ENCODE peak calls at places on chromosomes 6 and 20, in four cellular contexts. One of them, this sample, is unnamed.

GRCh38 chr6:32213649-32214048 is 10.2 kb downstream of the NOTCH4 start:
- DNase-seq in dorsolateral prefrontal cortex: no peak
- DNase-seq in WERI-Rb-1: no peak
- DNase-seq in SK-N-SH: no peak
- DNase-seq in this sample: no peak

GRCh38 chr6:35477028-35477427 is 8.8 kb downstream of the RPL10A start:
- DNase-seq in dorsolateral prefrontal cortex: no peak
- DNase-seq in WERI-Rb-1: peak
- DNase-seq in SK-N-SH: no peak
- DNase-seq in this sample: no peak

GRCh38 chr20:20369353-20370086 is 1.6 kb downstream of the INSM1 start:
- DNase-seq in dorsolateral prefrontal cortex: peak
- DNase-seq in WERI-Rb-1: peak
- DNase-seq in SK-N-SH: peak
- DNase-seq in this sample: peak

GRCh38 chr20:24956001-24956761 is 7.1 kb downstream of the CST7 start:
- DNase-seq in dorsolateral prefrontal cortex: peak
- DNase-seq in WERI-Rb-1: no peak
- DNase-seq in SK-N-SH: no peak
- DNase-seq in this sample: no peak

GRCh38 chr6:35090734-35091133 is 50.4 kb downstream of the TCP11 start:
- DNase-seq in dorsolateral prefrontal cortex: no peak
- DNase-seq in WERI-Rb-1: peak
- DNase-seq in SK-N-SH: no peak
- DNase-seq in this sample: peak

GRCh38 chr6:159983641-159984080 is 14.8 kb downstream of the IGF2R start:
- DNase-seq in dorsolateral prefrontal cortex: no peak
- DNase-seq in WERI-Rb-1: no peak
- DNase-seq in SK-N-SH: no peak
- DNase-seq in this sample: no peak

GRCh38 chr20:18093388-18093787 is 35.7 kb upstream of the OVOL2 start:
- DNase-seq in dorsolateral prefrontal cortex: no peak
- DNase-seq in WERI-Rb-1: no peak
- DNase-seq in SK-N-SH: no peak
- DNase-seq in this sample: no peak

GRCh38 chr6:110317189-110317588 is 41.0 kb downstream of the METTL24 start:
- DNase-seq in dorsolateral prefrontal cortex: no peak
- DNase-seq in WERI-Rb-1: no peak
- DNase-seq in SK-N-SH: no peak
- DNase-seq in this sample: no peak

GRCh38 chr6:149455028-149455732 is 29.6 kb downstream of the ZC3H12D start:
- DNase-seq in dorsolateral prefrontal cortex: peak
- DNase-seq in WERI-Rb-1: no peak
- DNase-seq in SK-N-SH: no peak
- DNase-seq in this sample: no peak

GRCh38 chr20:18638768-18639167 is 50.9 kb downstream of the DTD1 start:
- DNase-seq in dorsolateral prefrontal cortex: no peak
- DNase-seq in WERI-Rb-1: no peak
- DNase-seq in SK-N-SH: no peak
- DNase-seq in this sample: no peak

GRCh38 chr6:43893073-43893472 is 123.1 kb downstream of the VEGFA start:
- DNase-seq in dorsolateral prefrontal cortex: no peak
- DNase-seq in WERI-Rb-1: no peak
- DNase-seq in SK-N-SH: no peak
- DNase-seq in this sample: no peak

GRCh38 chr6:76518443-76518842 is 446.0 kb upstream of the IMPG1 start:
- DNase-seq in dorsolateral prefrontal cortex: no peak
- DNase-seq in WERI-Rb-1: no peak
- DNase-seq in SK-N-SH: no peak
- DNase-seq in this sample: no peak

GRCh38 chr6:123997223-123997622 is 193.6 kb downstream of the NKAIN2 start:
- DNase-seq in dorsolateral prefrontal cortex: no peak
- DNase-seq in WERI-Rb-1: no peak
- DNase-seq in SK-N-SH: no peak
- DNase-seq in this sample: no peak

GRCh38 chr6:108556864-108557493 is 3.7 kb upstream of the FOXO3 start:
- DNase-seq in dorsolateral prefrontal cortex: no peak
- DNase-seq in WERI-Rb-1: no peak
- DNase-seq in SK-N-SH: no peak
- DNase-seq in this sample: no peak

GRCh38 chr6:88477411-88477810 is 311.3 kb upstream of the CNR1 start:
- DNase-seq in dorsolateral prefrontal cortex: no peak
- DNase-seq in WERI-Rb-1: no peak
- DNase-seq in SK-N-SH: no peak
- DNase-seq in this sample: no peak

GRCh38 chr20:3927486-3928291 is 38.5 kb downstream of the PANK2 start:
- DNase-seq in dorsolateral prefrontal cortex: no peak
- DNase-seq in WERI-Rb-1: peak
- DNase-seq in SK-N-SH: no peak
- DNase-seq in this sample: peak

GRCh38 chr6:131210469-131210868 is 75.2 kb downstream of the AKAP7 start:
- DNase-seq in dorsolateral prefrontal cortex: no peak
- DNase-seq in WERI-Rb-1: no peak
- DNase-seq in SK-N-SH: no peak
- DNase-seq in this sample: no peak

GRCh38 chr20:48326434-48326691 is 501.4 kb downstream of the PREX1 start:
- DNase-seq in dorsolateral prefrontal cortex: no peak
- DNase-seq in WERI-Rb-1: peak
- DNase-seq in SK-N-SH: no peak
- DNase-seq in this sample: no peak

GRCh38 chr20:61588356-61589054 is 336.4 kb downstream of the CDH4 start:
- DNase-seq in dorsolateral prefrontal cortex: no peak
- DNase-seq in WERI-Rb-1: no peak
- DNase-seq in SK-N-SH: no peak
- DNase-seq in this sample: no peak

GRCh38 chr6:142071981-142072380 is 60.7 kb upstream of the GJE1 start:
- DNase-seq in dorsolateral prefrontal cortex: no peak
- DNase-seq in WERI-Rb-1: peak
- DNase-seq in SK-N-SH: no peak
- DNase-seq in this sample: no peak

GRCh38 chr20:43658068-43658722 is 8.7 kb upstream of the MYBL2 start:
- DNase-seq in dorsolateral prefrontal cortex: no peak
- DNase-seq in WERI-Rb-1: no peak
- DNase-seq in SK-N-SH: no peak
- DNase-seq in this sample: no peak
- TF ChIP-seq CTCF in dorsolateral prefrontal cortex: no peak
- TF ChIP-seq CTCF in WERI-Rb-1: peak
- TF ChIP-seq CTCF in SK-N-SH: no peak
- TF ChIP-seq CTCF in this sample: no peak

DNA sequence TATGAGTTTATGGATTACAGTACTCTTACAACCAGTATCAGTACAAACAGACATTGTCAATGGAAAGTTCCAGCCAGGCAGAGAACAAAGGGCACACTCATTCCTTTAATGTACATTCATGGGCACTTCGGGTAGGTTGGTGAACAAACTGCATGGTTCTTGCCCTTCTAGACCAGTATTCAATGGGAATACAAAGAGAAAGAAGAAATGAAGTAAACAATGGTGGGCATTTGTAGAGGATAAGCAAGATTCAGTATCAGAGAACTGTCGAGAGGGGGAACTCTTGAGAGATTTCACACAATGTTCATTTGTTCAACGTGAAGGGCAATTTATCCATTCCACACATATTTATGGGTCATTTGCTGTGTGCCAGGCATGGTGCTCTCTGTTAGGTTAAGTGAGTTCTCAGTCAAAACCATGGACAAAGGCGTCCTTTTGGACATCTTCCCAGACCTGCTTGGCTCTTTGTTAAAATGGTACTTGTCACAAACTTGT is 714.8 kb downstream of the DHX35 start:
- DNase-seq in dorsolateral prefrontal cortex: no peak
- DNase-seq in WERI-Rb-1: no peak
- DNase-seq in SK-N-SH: no peak
- DNase-seq in this sample: no peak
- TF ChIP-seq CTCF in dorsolateral prefrontal cortex: no peak
- TF ChIP-seq CTCF in WERI-Rb-1: peak
- TF ChIP-seq CTCF in SK-N-SH: peak
- TF ChIP-seq CTCF in this sample: no peak

DNA sequence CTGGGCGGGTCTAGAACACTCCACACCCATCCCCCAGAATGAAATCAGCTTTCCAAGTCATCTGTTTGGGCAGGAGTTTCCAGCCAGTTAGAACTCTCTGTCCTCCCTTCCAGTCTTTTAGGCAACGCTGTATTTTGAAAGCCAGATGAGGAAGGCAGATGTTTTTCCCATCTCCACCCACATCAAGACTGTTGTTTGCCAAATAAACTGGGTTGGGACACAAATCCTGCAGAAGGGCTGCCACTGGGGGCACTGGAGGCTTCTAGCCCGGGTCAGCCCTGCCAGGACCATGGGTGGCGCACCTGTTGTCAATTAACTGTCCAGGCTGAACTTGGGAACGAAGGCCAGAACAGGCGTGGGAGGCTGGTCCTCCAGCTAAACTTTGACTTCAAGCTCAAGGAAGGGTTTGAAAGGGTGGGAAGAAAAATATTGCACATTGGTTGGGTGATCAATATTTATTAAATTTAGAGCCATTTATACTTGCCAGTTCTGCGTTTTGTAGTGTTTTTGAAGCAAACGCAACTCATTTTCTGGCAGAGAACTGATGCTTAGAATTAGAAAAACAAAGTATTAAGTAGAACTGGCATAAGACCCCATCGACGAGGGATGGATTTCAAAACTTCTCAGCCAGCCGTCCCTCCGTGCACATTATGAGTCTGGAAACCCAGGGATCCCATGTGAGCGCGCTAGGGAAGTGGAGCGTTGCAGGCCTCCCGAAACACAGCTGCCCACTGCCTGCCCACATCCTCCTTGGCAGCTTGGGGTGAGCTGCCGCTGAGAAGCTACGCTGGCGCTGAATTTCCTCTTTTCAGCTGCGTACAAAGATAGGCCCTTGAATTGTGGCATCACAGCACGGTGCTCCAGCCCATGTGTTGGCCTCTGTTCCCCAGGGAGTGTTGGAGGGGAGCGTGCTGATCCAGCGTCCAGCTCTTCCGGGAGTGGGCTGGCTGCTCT is 297.4 kb downstream of the QKI start:
- DNase-seq in dorsolateral prefrontal cortex: peak
- DNase-seq in WERI-Rb-1: no peak
- DNase-seq in SK-N-SH: peak
- DNase-seq in this sample: no peak
- TF ChIP-seq CTCF in dorsolateral prefrontal cortex: no peak
- TF ChIP-seq CTCF in WERI-Rb-1: peak
- TF ChIP-seq CTCF in SK-N-SH: no peak
- TF ChIP-seq CTCF in this sample: no peak

GRCh38 chr6:11589261-11589660 is 51.7 kb downstream of the TMEM170B start:
- DNase-seq in dorsolateral prefrontal cortex: no peak
- DNase-seq in WERI-Rb-1: no peak
- DNase-seq in SK-N-SH: no peak
- DNase-seq in this sample: no peak
- TF ChIP-seq CTCF in dorsolateral prefrontal cortex: no peak
- TF ChIP-seq CTCF in WERI-Rb-1: no peak
- TF ChIP-seq CTCF in SK-N-SH: no peak
- TF ChIP-seq CTCF in this sample: no peak

DNA sequence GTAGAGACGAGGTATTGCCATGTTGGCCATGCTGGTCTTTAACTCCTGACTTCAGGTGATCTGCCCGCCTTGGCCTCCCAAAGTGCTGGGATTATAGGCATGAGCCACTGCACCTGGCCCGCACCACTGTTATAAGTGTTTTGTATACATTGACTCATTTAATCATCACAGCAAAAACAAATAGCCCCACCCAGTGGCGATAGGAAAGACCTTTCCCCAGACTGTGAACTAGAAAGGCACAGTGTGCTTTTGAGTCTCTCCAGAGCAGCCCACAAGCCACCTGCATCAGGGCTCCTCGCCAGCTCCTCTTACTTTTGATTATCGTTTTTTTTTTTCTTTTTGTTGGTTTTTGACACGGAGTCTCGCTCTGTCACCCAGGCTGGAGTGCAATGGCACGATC is 27.9 kb upstream of the ZFP64 start:
- DNase-seq in dorsolateral prefrontal cortex: no peak
- DNase-seq in WERI-Rb-1: peak
- DNase-seq in SK-N-SH: no peak
- DNase-seq in this sample: no peak
- TF ChIP-seq CTCF in dorsolateral prefrontal cortex: no peak
- TF ChIP-seq CTCF in WERI-Rb-1: peak
- TF ChIP-seq CTCF in SK-N-SH: no peak
- TF ChIP-seq CTCF in this sample: no peak

GRCh38 chr6:122772724-122773123 is 6.8 kb upstream of the FABP7 start:
- DNase-seq in dorsolateral prefrontal cortex: no peak
- DNase-seq in WERI-Rb-1: no peak
- DNase-seq in SK-N-SH: no peak
- DNase-seq in this sample: no peak
- TF ChIP-seq CTCF in dorsolateral prefrontal cortex: no peak
- TF ChIP-seq CTCF in WERI-Rb-1: no peak
- TF ChIP-seq CTCF in SK-N-SH: no peak
- TF ChIP-seq CTCF in this sample: no peak